ENCODE peak calls at places on chromosomes 13 and 19, in eight cellular contexts. P is GF-D8; H is astrocyte; V is GOT3; Q is hippocampal formation; T is IMR-90; M is AG10803; U is stimulated activated CD8-positive, alpha-beta memory T cell treated with anti-CD3 and anti-CD28 coated beads, Interleukin-7, amount 100 ng/mL, for 1 hour. Y is an unnamed sample.

GRCh38 chr19:964761-965694 is 19.1 kb upstream of the WDR18 start:
- DNase-seq in P (no peak), H (peak), V (no peak), Q (no peak), T (peak), M (peak), U (no peak), Y (no peak)

GRCh38 chr19:20079487-20079886 is 1.7 kb downstream of the ZNF90 start:
- DNase-seq in P (peak), H (no peak), V (no peak), Q (no peak), T (no peak), M (no peak), U (no peak), Y (no peak)

GRCh38 chr19:6825076-6825774 is 52.7 kb downstream of the VAV1 start:
- DNase-seq in P (no peak), H (no peak), V (no peak), Q (no peak), T (no peak), M (no peak), U (no peak), Y (no peak)

GRCh38 chr13:94706101-94706853 is 6.1 kb downstream of the SOX21 start:
- DNase-seq in P (no peak), H (no peak), V (no peak), Q (no peak), T (no peak), M (no peak), U (no peak), Y (no peak)

GRCh38 chr13:114004416-114005205 is 30.7 kb upstream of the C13orf46 start:
- DNase-seq in P (no peak), H (peak), V (no peak), Q (no peak), T (peak), M (no peak), U (no peak), Y (no peak)

GRCh38 chr19:35208121-35208520 is 20.4 kb downstream of the FAM187B start:
- DNase-seq in P (no peak), H (no peak), V (no peak), Q (no peak), T (no peak), M (no peak), U (no peak), Y (no peak)

GRCh38 chr13:98312606-98313005 is 135.5 kb upstream of the RNF113B start:
- DNase-seq in P (no peak), H (no peak), V (no peak), Q (no peak), T (peak), M (no peak), U (no peak), Y (no peak)

GRCh38 chr19:991174-991931 is 7.2 kb downstream of the WDR18 start:
- DNase-seq in P (no peak), H (no peak), V (no peak), Q (no peak), T (peak), M (peak), U (no peak), Y (no peak)

GRCh38 chr19:677201-677600 is 1.0 kb downstream of the FSTL3 start:
- DNase-seq in P (no peak), H (peak), V (no peak), Q (no peak), T (peak), M (peak), U (no peak), Y (peak)

GRCh38 chr13:44068737-44069136 is 189.0 kb downstream of the LACC1 start:
- DNase-seq in P (no peak), H (peak), V (no peak), Q (no peak), T (peak), M (peak), U (no peak), Y (peak)

GRCh38 chr19:44552324-44552723 is 22.8 kb upstream of the CEACAM20 start:
- DNase-seq in P (no peak), H (no peak), V (no peak), Q (no peak), T (no peak), M (peak), U (no peak), Y (peak)

GRCh38 chr19:41691268-41691970 is 3.3 kb upstream of the CEACAM7 start:
- DNase-seq in P (no peak), H (no peak), V (no peak), Q (no peak), T (no peak), M (no peak), U (no peak), Y (no peak)

GRCh38 chr13:99857738-99858137 is 113.8 kb downstream of the ZIC5 start:
- DNase-seq in P (no peak), H (no peak), V (no peak), Q (no peak), T (no peak), M (no peak), U (no peak), Y (no peak)

GRCh38 chr13:28746289-28746612 is 27.5 kb upstream of the SLC46A3 start:
- DNase-seq in P (no peak), H (no peak), V (no peak), Q (no peak), T (no peak), M (no peak), U (no peak), Y (no peak)

GRCh38 chr13:93398167-93398566 is 171.6 kb downstream of the GPC6 start:
- DNase-seq in P (no peak), H (no peak), V (no peak), Q (no peak), T (peak), M (peak), U (no peak), Y (peak)

GRCh38 chr19:15788594-15789270 is 1.3 kb downstream of the OR10H5 start:
- DNase-seq in P (no peak), H (no peak), V (no peak), Q (no peak), T (no peak), M (no peak), U (no peak), Y (no peak)

GRCh38 chr19:6778386-6778785 is 5.9 kb downstream of the VAV1 start:
- DNase-seq in P (no peak), H (no peak), V (no peak), Q (no peak), T (no peak), M (no peak), U (no peak), Y (no peak)

GRCh38 chr19:29003641-29004409 is 209.1 kb downstream of the UQCRFS1 start:
- DNase-seq in P (no peak), H (no peak), V (no peak), Q (no peak), T (no peak), M (peak), U (no peak), Y (peak)

GRCh38 chr13:98370261-98370660 is 193.2 kb upstream of the RNF113B start:
- DNase-seq in P (no peak), H (no peak), V (no peak), Q (no peak), T (no peak), M (no peak), U (no peak), Y (no peak)

GRCh38 chr19:2235396-2236284 is 489 bp downstream of the PLEKHJ1 start:
- DNase-seq in P (no peak), H (no peak), V (no peak), Q (no peak), T (no peak), M (no peak), U (no peak), Y (peak)

GRCh38 chr19:5976768-5977167 is 1.2 kb downstream of the RANBP3 start:
- DNase-seq in P (no peak), H (no peak), V (no peak), Q (no peak), T (no peak), M (no peak), U (no peak), Y (no peak)

GRCh38 chr19:15116856-15117255 is 9.7 kb downstream of the SYDE1 start:
- DNase-seq in P (no peak), H (no peak), V (no peak), Q (no peak), T (no peak), M (no peak), U (no peak), Y (no peak)

GRCh38 chr19:29843180-29844051 is 31.6 kb downstream of the CCNE1 start:
- DNase-seq in P (no peak), H (no peak), V (no peak), Q (no peak), T (no peak), M (no peak), U (no peak), Y (no peak)

GRCh38 chr19:2428027-2428690 is 773 bp upstream of the TIMM13 start:
- DNase-seq in P (no peak), H (no peak), V (no peak), Q (peak), T (peak), M (peak), U (no peak), Y (peak)